ENCODE peak calls at places on chromosomes 5 and 9, in eight cellular contexts. One of them, this sample, is unnamed.

GRCh38 chr9:107488400-107489143 is 997 bp downstream of the KLF4 start:
- ATAC-seq in heart left ventricle: peak; percentile 26
- ATAC-seq in sciatic nerve: peak; percentile 70
- ATAC-seq in IMR-90: peak; percentile 15
- ATAC-seq in Right ventricle myocardium inferior: peak; percentile 48
- ATAC-seq in left lung: peak; percentile 45
- ATAC-seq in stimulated activated effector memory CD8-positive, alpha-beta T cell treated with anti-CD3 and anti-CD28 coated beads, Interleukin-12 subunit alpha, Interleukin-12 subunit beta, amount 100 ng/mL, for 72 hours: no peak
- ATAC-seq in activated CD8-positive, alpha-beta T cell treated with anti-CD3 and anti-CD28 coated beads for 36 hours: no peak
- ATAC-seq in this sample: peak; percentile 64

GRCh38 chr5:35990524-35990923 is 666 bp downstream of the UGT3A1 start:
- ATAC-seq in heart left ventricle: no peak
- ATAC-seq in stimulated activated effector memory CD8-positive, alpha-beta T cell treated with anti-CD3 and anti-CD28 coated beads, Interleukin-12 subunit alpha, Interleukin-12 subunit beta, amount 100 ng/mL, for 72 hours: no peak
- ATAC-seq in IMR-90: no peak
- ATAC-seq in activated CD8-positive, alpha-beta T cell treated with anti-CD3 and anti-CD28 coated beads for 36 hours: no peak
- ATAC-seq in left lung: no peak
- ATAC-seq in sciatic nerve: no peak
- ATAC-seq in Right ventricle myocardium inferior: no peak
- ATAC-seq in this sample: no peak

GRCh38 chr5:111854196-111854595 is 97.2 kb upstream of the NREP start:
- ATAC-seq in activated CD8-positive, alpha-beta T cell treated with anti-CD3 and anti-CD28 coated beads for 36 hours: no peak
- ATAC-seq in IMR-90: peak; percentile 24
- ATAC-seq in sciatic nerve: no peak
- ATAC-seq in stimulated activated effector memory CD8-positive, alpha-beta T cell treated with anti-CD3 and anti-CD28 coated beads, Interleukin-12 subunit alpha, Interleukin-12 subunit beta, amount 100 ng/mL, for 72 hours: no peak
- ATAC-seq in heart left ventricle: peak; percentile 31
- ATAC-seq in Right ventricle myocardium inferior: no peak
- ATAC-seq in left lung: no peak
- ATAC-seq in this sample: no peak

GRCh38 chr9:89518466-89519392 is 20.8 kb upstream of the SEMA4D start:
- ATAC-seq in sciatic nerve: no peak
- ATAC-seq in IMR-90: no peak
- ATAC-seq in Right ventricle myocardium inferior: no peak
- ATAC-seq in heart left ventricle: no peak
- ATAC-seq in activated CD8-positive, alpha-beta T cell treated with anti-CD3 and anti-CD28 coated beads for 36 hours: no peak
- ATAC-seq in stimulated activated effector memory CD8-positive, alpha-beta T cell treated with anti-CD3 and anti-CD28 coated beads, Interleukin-12 subunit alpha, Interleukin-12 subunit beta, amount 100 ng/mL, for 72 hours: no peak
- ATAC-seq in left lung: no peak
- ATAC-seq in this sample: no peak

GRCh38 chr9:80518441-80518840 is 946.7 kb downstream of the TLE4 start:
- ATAC-seq in heart left ventricle: no peak
- ATAC-seq in sciatic nerve: no peak
- ATAC-seq in stimulated activated effector memory CD8-positive, alpha-beta T cell treated with anti-CD3 and anti-CD28 coated beads, Interleukin-12 subunit alpha, Interleukin-12 subunit beta, amount 100 ng/mL, for 72 hours: no peak
- ATAC-seq in IMR-90: no peak
- ATAC-seq in left lung: no peak
- ATAC-seq in Right ventricle myocardium inferior: no peak
- ATAC-seq in activated CD8-positive, alpha-beta T cell treated with anti-CD3 and anti-CD28 coated beads for 36 hours: no peak
- ATAC-seq in this sample: no peak

GRCh38 chr5:178538624-178539344 is 51.4 kb downstream of the COL23A1 start:
- ATAC-seq in sciatic nerve: no peak
- ATAC-seq in IMR-90: no peak
- ATAC-seq in Right ventricle myocardium inferior: no peak
- ATAC-seq in heart left ventricle: no peak
- ATAC-seq in left lung: peak; percentile 35
- ATAC-seq in activated CD8-positive, alpha-beta T cell treated with anti-CD3 and anti-CD28 coated beads for 36 hours: no peak
- ATAC-seq in stimulated activated effector memory CD8-positive, alpha-beta T cell treated with anti-CD3 and anti-CD28 coated beads, Interleukin-12 subunit alpha, Interleukin-12 subunit beta, amount 100 ng/mL, for 72 hours: no peak
- ATAC-seq in this sample: no peak

GRCh38 chr5:128674837-128675446 is 136.9 kb upstream of the FBN2 start:
- ATAC-seq in Right ventricle myocardium inferior: no peak
- ATAC-seq in heart left ventricle: no peak
- ATAC-seq in activated CD8-positive, alpha-beta T cell treated with anti-CD3 and anti-CD28 coated beads for 36 hours: peak; percentile 65
- ATAC-seq in IMR-90: peak; percentile 95
- ATAC-seq in stimulated activated effector memory CD8-positive, alpha-beta T cell treated with anti-CD3 and anti-CD28 coated beads, Interleukin-12 subunit alpha, Interleukin-12 subunit beta, amount 100 ng/mL, for 72 hours: peak; percentile 50
- ATAC-seq in sciatic nerve: no peak
- ATAC-seq in left lung: peak; percentile 84
- ATAC-seq in this sample: no peak

GRCh38 chr9:136733611-136734010 is 9.1 kb downstream of the LCN10 start:
- ATAC-seq in heart left ventricle: no peak
- ATAC-seq in Right ventricle myocardium inferior: no peak
- ATAC-seq in IMR-90: no peak
- ATAC-seq in activated CD8-positive, alpha-beta T cell treated with anti-CD3 and anti-CD28 coated beads for 36 hours: no peak
- ATAC-seq in sciatic nerve: no peak
- ATAC-seq in left lung: no peak
- ATAC-seq in stimulated activated effector memory CD8-positive, alpha-beta T cell treated with anti-CD3 and anti-CD28 coated beads, Interleukin-12 subunit alpha, Interleukin-12 subunit beta, amount 100 ng/mL, for 72 hours: no peak
- ATAC-seq in this sample: no peak

GRCh38 chr9:97518909-97519307 is 17.4 kb downstream of the TMOD1 start:
- ATAC-seq in Right ventricle myocardium inferior: no peak
- ATAC-seq in heart left ventricle: no peak
- ATAC-seq in sciatic nerve: peak; percentile 73
- ATAC-seq in IMR-90: peak; percentile 95
- ATAC-seq in activated CD8-positive, alpha-beta T cell treated with anti-CD3 and anti-CD28 coated beads for 36 hours: no peak
- ATAC-seq in left lung: peak; percentile 92
- ATAC-seq in stimulated activated effector memory CD8-positive, alpha-beta T cell treated with anti-CD3 and anti-CD28 coated beads, Interleukin-12 subunit alpha, Interleukin-12 subunit beta, amount 100 ng/mL, for 72 hours: no peak
- ATAC-seq in this sample: peak; percentile 79

GRCh38 chr9:38227656-38228055 is 158.6 kb upstream of the SHB start:
- ATAC-seq in heart left ventricle: no peak
- ATAC-seq in sciatic nerve: no peak
- ATAC-seq in IMR-90: no peak
- ATAC-seq in Right ventricle myocardium inferior: no peak
- ATAC-seq in activated CD8-positive, alpha-beta T cell treated with anti-CD3 and anti-CD28 coated beads for 36 hours: peak; percentile 71
- ATAC-seq in left lung: no peak
- ATAC-seq in stimulated activated effector memory CD8-positive, alpha-beta T cell treated with anti-CD3 and anti-CD28 coated beads, Interleukin-12 subunit alpha, Interleukin-12 subunit beta, amount 100 ng/mL, for 72 hours: peak; percentile 57
- ATAC-seq in this sample: no peak

GRCh38 chr5:32604800-32605765 is 19.7 kb downstream of the SUB1 start:
- ATAC-seq in activated CD8-positive, alpha-beta T cell treated with anti-CD3 and anti-CD28 coated beads for 36 hours: no peak
- ATAC-seq in stimulated activated effector memory CD8-positive, alpha-beta T cell treated with anti-CD3 and anti-CD28 coated beads, Interleukin-12 subunit alpha, Interleukin-12 subunit beta, amount 100 ng/mL, for 72 hours: no peak
- ATAC-seq in sciatic nerve: no peak
- ATAC-seq in heart left ventricle: no peak
- ATAC-seq in left lung: no peak
- ATAC-seq in IMR-90: no peak
- ATAC-seq in Right ventricle myocardium inferior: no peak
- ATAC-seq in this sample: no peak

GRCh38 chr5:91016322-91016721 is 366.8 kb downstream of the ARRDC3 start:
- ATAC-seq in heart left ventricle: no peak
- ATAC-seq in Right ventricle myocardium inferior: no peak
- ATAC-seq in stimulated activated effector memory CD8-positive, alpha-beta T cell treated with anti-CD3 and anti-CD28 coated beads, Interleukin-12 subunit alpha, Interleukin-12 subunit beta, amount 100 ng/mL, for 72 hours: no peak
- ATAC-seq in activated CD8-positive, alpha-beta T cell treated with anti-CD3 and anti-CD28 coated beads for 36 hours: no peak
- ATAC-seq in IMR-90: no peak
- ATAC-seq in left lung: no peak
- ATAC-seq in sciatic nerve: no peak
- ATAC-seq in this sample: no peak

GRCh38 chr9:124894035-124894740 is 32.3 kb downstream of the ARPC5L start:
- ATAC-seq in sciatic nerve: no peak
- ATAC-seq in heart left ventricle: no peak
- ATAC-seq in stimulated activated effector memory CD8-positive, alpha-beta T cell treated with anti-CD3 and anti-CD28 coated beads, Interleukin-12 subunit alpha, Interleukin-12 subunit beta, amount 100 ng/mL, for 72 hours: no peak
- ATAC-seq in left lung: no peak
- ATAC-seq in Right ventricle myocardium inferior: no peak
- ATAC-seq in IMR-90: no peak
- ATAC-seq in activated CD8-positive, alpha-beta T cell treated with anti-CD3 and anti-CD28 coated beads for 36 hours: no peak
- ATAC-seq in this sample: no peak

GRCh38 chr5:10701567-10702039 is 59.4 kb downstream of the DAP start:
- ATAC-seq in Right ventricle myocardium inferior: peak; percentile 53
- ATAC-seq in left lung: peak; percentile 67
- ATAC-seq in heart left ventricle: peak; percentile 43
- ATAC-seq in activated CD8-positive, alpha-beta T cell treated with anti-CD3 and anti-CD28 coated beads for 36 hours: peak; percentile 38
- ATAC-seq in stimulated activated effector memory CD8-positive, alpha-beta T cell treated with anti-CD3 and anti-CD28 coated beads, Interleukin-12 subunit alpha, Interleukin-12 subunit beta, amount 100 ng/mL, for 72 hours: no peak
- ATAC-seq in sciatic nerve: peak; percentile 65
- ATAC-seq in IMR-90: peak; percentile 57
- ATAC-seq in this sample: peak; percentile 36

GRCh38 chr5:137143244-137143605 is 355.9 kb downstream of the SPOCK1 start:
- ATAC-seq in heart left ventricle: no peak
- ATAC-seq in IMR-90: peak; percentile 4
- ATAC-seq in sciatic nerve: peak; percentile 19
- ATAC-seq in Right ventricle myocardium inferior: no peak
- ATAC-seq in stimulated activated effector memory CD8-positive, alpha-beta T cell treated with anti-CD3 and anti-CD28 coated beads, Interleukin-12 subunit alpha, Interleukin-12 subunit beta, amount 100 ng/mL, for 72 hours: no peak
- ATAC-seq in left lung: no peak
- ATAC-seq in activated CD8-positive, alpha-beta T cell treated with anti-CD3 and anti-CD28 coated beads for 36 hours: no peak
- ATAC-seq in this sample: no peak

GRCh38 chr5:131672791-131673190 is 37.8 kb upstream of the RAPGEF6 start:
- ATAC-seq in heart left ventricle: peak; percentile 52
- ATAC-seq in activated CD8-positive, alpha-beta T cell treated with anti-CD3 and anti-CD28 coated beads for 36 hours: no peak
- ATAC-seq in left lung: peak; percentile 22
- ATAC-seq in sciatic nerve: peak; percentile 48
- ATAC-seq in Right ventricle myocardium inferior: peak; percentile 32
- ATAC-seq in stimulated activated effector memory CD8-positive, alpha-beta T cell treated with anti-CD3 and anti-CD28 coated beads, Interleukin-12 subunit alpha, Interleukin-12 subunit beta, amount 100 ng/mL, for 72 hours: peak; percentile 39
- ATAC-seq in IMR-90: peak; percentile 3
- ATAC-seq in this sample: no peak

GRCh38 chr5:122458278-122458872 is 146.3 kb downstream of the SNCAIP start:
- ATAC-seq in heart left ventricle: no peak
- ATAC-seq in Right ventricle myocardium inferior: no peak
- ATAC-seq in left lung: peak; percentile 57
- ATAC-seq in IMR-90: peak; percentile 46
- ATAC-seq in sciatic nerve: no peak
- ATAC-seq in activated CD8-positive, alpha-beta T cell treated with anti-CD3 and anti-CD28 coated beads for 36 hours: no peak
- ATAC-seq in stimulated activated effector memory CD8-positive, alpha-beta T cell treated with anti-CD3 and anti-CD28 coated beads, Interleukin-12 subunit alpha, Interleukin-12 subunit beta, amount 100 ng/mL, for 72 hours: no peak
- ATAC-seq in this sample: no peak

GRCh38 chr5:88660326-88660946 is 222.5 kb downstream of the MEF2C start:
- ATAC-seq in heart left ventricle: no peak
- ATAC-seq in stimulated activated effector memory CD8-positive, alpha-beta T cell treated with anti-CD3 and anti-CD28 coated beads, Interleukin-12 subunit alpha, Interleukin-12 subunit beta, amount 100 ng/mL, for 72 hours: peak; percentile 58
- ATAC-seq in activated CD8-positive, alpha-beta T cell treated with anti-CD3 and anti-CD28 coated beads for 36 hours: peak; percentile 34
- ATAC-seq in sciatic nerve: peak; percentile 16
- ATAC-seq in Right ventricle myocardium inferior: no peak
- ATAC-seq in left lung: peak; percentile 47
- ATAC-seq in IMR-90: peak; percentile 33
- ATAC-seq in this sample: no peak

GRCh38 chr9:109887079-109887478 is 107.1 kb downstream of the PALM2AKAP2 start:
- ATAC-seq in IMR-90: peak; percentile 60
- ATAC-seq in left lung: peak; percentile 39
- ATAC-seq in activated CD8-positive, alpha-beta T cell treated with anti-CD3 and anti-CD28 coated beads for 36 hours: peak; percentile 24
- ATAC-seq in stimulated activated effector memory CD8-positive, alpha-beta T cell treated with anti-CD3 and anti-CD28 coated beads, Interleukin-12 subunit alpha, Interleukin-12 subunit beta, amount 100 ng/mL, for 72 hours: no peak
- ATAC-seq in Right ventricle myocardium inferior: peak; percentile 76
- ATAC-seq in sciatic nerve: no peak
- ATAC-seq in heart left ventricle: peak; percentile 86
- ATAC-seq in this sample: no peak

GRCh38 chr5:157902440-157903116 is 43.6 kb upstream of the CLINT1 start:
- ATAC-seq in sciatic nerve: peak; percentile 38
- ATAC-seq in activated CD8-positive, alpha-beta T cell treated with anti-CD3 and anti-CD28 coated beads for 36 hours: no peak
- ATAC-seq in left lung: no peak
- ATAC-seq in IMR-90: peak; percentile 42
- ATAC-seq in heart left ventricle: no peak
- ATAC-seq in Right ventricle myocardium inferior: no peak
- ATAC-seq in stimulated activated effector memory CD8-positive, alpha-beta T cell treated with anti-CD3 and anti-CD28 coated beads, Interleukin-12 subunit alpha, Interleukin-12 subunit beta, amount 100 ng/mL, for 72 hours: no peak
- ATAC-seq in this sample: peak; percentile 75

GRCh38 chr9:124285903-124286291 is 28.1 kb downstream of the NEK6 start:
- ATAC-seq in IMR-90: peak; percentile 69
- ATAC-seq in sciatic nerve: peak; percentile 82
- ATAC-seq in heart left ventricle: peak; percentile 43
- ATAC-seq in left lung: peak; percentile 65
- ATAC-seq in Right ventricle myocardium inferior: no peak
- ATAC-seq in stimulated activated effector memory CD8-positive, alpha-beta T cell treated with anti-CD3 and anti-CD28 coated beads, Interleukin-12 subunit alpha, Interleukin-12 subunit beta, amount 100 ng/mL, for 72 hours: peak; percentile 51
- ATAC-seq in activated CD8-positive, alpha-beta T cell treated with anti-CD3 and anti-CD28 coated beads for 36 hours: peak; percentile 38
- ATAC-seq in this sample: peak; percentile 6

GRCh38 chr5:50744761-50745160 is 78.3 kb downstream of the PARP8 start:
- ATAC-seq in IMR-90: peak; percentile 94
- ATAC-seq in heart left ventricle: no peak
- ATAC-seq in stimulated activated effector memory CD8-positive, alpha-beta T cell treated with anti-CD3 and anti-CD28 coated beads, Interleukin-12 subunit alpha, Interleukin-12 subunit beta, amount 100 ng/mL, for 72 hours: peak; percentile 74
- ATAC-seq in left lung: peak; percentile 83
- ATAC-seq in sciatic nerve: peak; percentile 61
- ATAC-seq in activated CD8-positive, alpha-beta T cell treated with anti-CD3 and anti-CD28 coated beads for 36 hours: peak; percentile 55
- ATAC-seq in Right ventricle myocardium inferior: no peak
- ATAC-seq in this sample: peak; percentile 22

GRCh38 chr9:113309204-113309813 is 6.1 kb upstream of the RNF183 start:
- ATAC-seq in IMR-90: peak; percentile 88
- ATAC-seq in stimulated activated effector memory CD8-positive, alpha-beta T cell treated with anti-CD3 and anti-CD28 coated beads, Interleukin-12 subunit alpha, Interleukin-12 subunit beta, amount 100 ng/mL, for 72 hours: peak; percentile 55
- ATAC-seq in activated CD8-positive, alpha-beta T cell treated with anti-CD3 and anti-CD28 coated beads for 36 hours: peak; percentile 56
- ATAC-seq in heart left ventricle: peak; percentile 64
- ATAC-seq in Right ventricle myocardium inferior: no peak
- ATAC-seq in left lung: peak; percentile 73
- ATAC-seq in sciatic nerve: no peak
- ATAC-seq in this sample: peak; percentile 57

GRCh38 chr5:90503596-90503995 is 25.8 kb downstream of the LYSMD3 start:
- ATAC-seq in stimulated activated effector memory CD8-positive, alpha-beta T cell treated with anti-CD3 and anti-CD28 coated beads, Interleukin-12 subunit alpha, Interleukin-12 subunit beta, amount 100 ng/mL, for 72 hours: no peak
- ATAC-seq in activated CD8-positive, alpha-beta T cell treated with anti-CD3 and anti-CD28 coated beads for 36 hours: no peak
- ATAC-seq in left lung: no peak
- ATAC-seq in IMR-90: no peak
- ATAC-seq in heart left ventricle: no peak
- ATAC-seq in sciatic nerve: no peak
- ATAC-seq in Right ventricle myocardium inferior: no peak
- ATAC-seq in this sample: no peak

GRCh38 chr9:95627802-95628201 is 111.0 kb upstream of the PTCH1 start:
- ATAC-seq in activated CD8-positive, alpha-beta T cell treated with anti-CD3 and anti-CD28 coated beads for 36 hours: no peak
- ATAC-seq in sciatic nerve: no peak
- ATAC-seq in left lung: no peak
- ATAC-seq in heart left ventricle: peak; percentile 64
- ATAC-seq in stimulated activated effector memory CD8-positive, alpha-beta T cell treated with anti-CD3 and anti-CD28 coated beads, Interleukin-12 subunit alpha, Interleukin-12 subunit beta, amount 100 ng/mL, for 72 hours: no peak
- ATAC-seq in IMR-90: no peak
- ATAC-seq in Right ventricle myocardium inferior: no peak
- ATAC-seq in this sample: peak; percentile 33

GRCh38 chr9:78316151-78316892 is 19.4 kb downstream of the PSAT1 start:
- ATAC-seq in Right ventricle myocardium inferior: no peak
- ATAC-seq in left lung: no peak
- ATAC-seq in sciatic nerve: no peak
- ATAC-seq in stimulated activated effector memory CD8-positive, alpha-beta T cell treated with anti-CD3 and anti-CD28 coated beads, Interleukin-12 subunit alpha, Interleukin-12 subunit beta, amount 100 ng/mL, for 72 hours: no peak
- ATAC-seq in heart left ventricle: no peak
- ATAC-seq in activated CD8-positive, alpha-beta T cell treated with anti-CD3 and anti-CD28 coated beads for 36 hours: no peak
- ATAC-seq in IMR-90: no peak
- ATAC-seq in this sample: no peak

GRCh38 chr5:127820910-127821553 is 117.8 kb downstream of the CCDC192 start:
- ATAC-seq in activated CD8-positive, alpha-beta T cell treated with anti-CD3 and anti-CD28 coated beads for 36 hours: no peak
- ATAC-seq in Right ventricle myocardium inferior: no peak
- ATAC-seq in IMR-90: peak; percentile 69
- ATAC-seq in sciatic nerve: no peak
- ATAC-seq in left lung: no peak
- ATAC-seq in heart left ventricle: no peak
- ATAC-seq in stimulated activated effector memory CD8-positive, alpha-beta T cell treated with anti-CD3 and anti-CD28 coated beads, Interleukin-12 subunit alpha, Interleukin-12 subunit beta, amount 100 ng/mL, for 72 hours: peak; percentile 92
- ATAC-seq in this sample: no peak

GRCh38 chr5:103582364-103582763 is 19.8 kb upstream of the NUDT12 start:
- ATAC-seq in stimulated activated effector memory CD8-positive, alpha-beta T cell treated with anti-CD3 and anti-CD28 coated beads, Interleukin-12 subunit alpha, Interleukin-12 subunit beta, amount 100 ng/mL, for 72 hours: no peak
- ATAC-seq in left lung: peak; percentile 52
- ATAC-seq in IMR-90: no peak
- ATAC-seq in Right ventricle myocardium inferior: no peak
- ATAC-seq in activated CD8-positive, alpha-beta T cell treated with anti-CD3 and anti-CD28 coated beads for 36 hours: no peak
- ATAC-seq in heart left ventricle: no peak
- ATAC-seq in sciatic nerve: no peak
- ATAC-seq in this sample: no peak

GRCh38 chr9:120071760-120072159 is 508.2 kb downstream of the CDK5RAP2 start:
- ATAC-seq in Right ventricle myocardium inferior: no peak
- ATAC-seq in IMR-90: no peak
- ATAC-seq in left lung: no peak
- ATAC-seq in heart left ventricle: no peak
- ATAC-seq in activated CD8-positive, alpha-beta T cell treated with anti-CD3 and anti-CD28 coated beads for 36 hours: no peak
- ATAC-seq in stimulated activated effector memory CD8-positive, alpha-beta T cell treated with anti-CD3 and anti-CD28 coated beads, Interleukin-12 subunit alpha, Interleukin-12 subunit beta, amount 100 ng/mL, for 72 hours: no peak
- ATAC-seq in sciatic nerve: no peak
- ATAC-seq in this sample: no peak

GRCh38 chr9:71716138-71716909 is 52.0 kb downstream of the CEMIP2 start:
- ATAC-seq in heart left ventricle: no peak
- ATAC-seq in activated CD8-positive, alpha-beta T cell treated with anti-CD3 and anti-CD28 coated beads for 36 hours: no peak
- ATAC-seq in Right ventricle myocardium inferior: no peak
- ATAC-seq in left lung: no peak
- ATAC-seq in IMR-90: no peak
- ATAC-seq in stimulated activated effector memory CD8-positive, alpha-beta T cell treated with anti-CD3 and anti-CD28 coated beads, Interleukin-12 subunit alpha, Interleukin-12 subunit beta, amount 100 ng/mL, for 72 hours: no peak
- ATAC-seq in sciatic nerve: no peak
- ATAC-seq in this sample: no peak